ENCODE peak calls at places on chromosomes 13 and 19, in nine cellular contexts. One of them, this sample, is unnamed.

GRCh38 chr19:22625266-22626035 is 8.7 kb upstream of the ZNF492 start:
- DNase-seq in retinal pigment epithelial cell: no peak
- DNase-seq in IMR-90: no peak
- DNase-seq in ovary: no peak
- DNase-seq in AG04450: no peak
- DNase-seq in tibial nerve: no peak
- DNase-seq in skeletal muscle cell: no peak
- DNase-seq in right cardiac atrium: no peak
- DNase-seq in PC-3: no peak
- DNase-seq in this sample: no peak

GRCh38 chr19:51166846-51167490 is 24.9 kb downstream of the SIGLEC7 start:
- DNase-seq in IMR-90: no peak
- DNase-seq in retinal pigment epithelial cell: no peak
- DNase-seq in PC-3: no peak
- DNase-seq in AG04450: no peak
- DNase-seq in right cardiac atrium: no peak
- DNase-seq in tibial nerve: no peak
- DNase-seq in ovary: no peak
- DNase-seq in skeletal muscle cell: no peak
- DNase-seq in this sample: no peak

GRCh38 chr19:23481043-23481442 is 85.8 kb upstream of the ZNF91 start:
- DNase-seq in PC-3: peak
- DNase-seq in right cardiac atrium: no peak
- DNase-seq in skeletal muscle cell: no peak
- DNase-seq in retinal pigment epithelial cell: no peak
- DNase-seq in ovary: no peak
- DNase-seq in tibial nerve: no peak
- DNase-seq in IMR-90: no peak
- DNase-seq in AG04450: no peak
- DNase-seq in this sample: no peak

GRCh38 chr19:3224346-3225325 is at the start of gene CELF5:
- DNase-seq in tibial nerve: no peak
- DNase-seq in ovary: peak
- DNase-seq in AG04450: no peak
- DNase-seq in right cardiac atrium: peak
- DNase-seq in IMR-90: no peak
- DNase-seq in retinal pigment epithelial cell: no peak
- DNase-seq in PC-3: peak
- DNase-seq in skeletal muscle cell: no peak
- DNase-seq in this sample: no peak

GRCh38 chr13:44895584-44895983 is 93.7 kb downstream of the NUFIP1 start:
- DNase-seq in PC-3: no peak
- DNase-seq in tibial nerve: no peak
- DNase-seq in right cardiac atrium: no peak
- DNase-seq in AG04450: no peak
- DNase-seq in retinal pigment epithelial cell: no peak
- DNase-seq in IMR-90: no peak
- DNase-seq in skeletal muscle cell: no peak
- DNase-seq in ovary: no peak
- DNase-seq in this sample: no peak

GRCh38 chr13:100129605-100130004 is 40.7 kb downstream of the PCCA start:
- DNase-seq in retinal pigment epithelial cell: no peak
- DNase-seq in IMR-90: no peak
- DNase-seq in ovary: no peak
- DNase-seq in tibial nerve: no peak
- DNase-seq in AG04450: no peak
- DNase-seq in skeletal muscle cell: no peak
- DNase-seq in right cardiac atrium: no peak
- DNase-seq in PC-3: no peak
- DNase-seq in this sample: no peak

GRCh38 chr19:52034051-52034728 is 6.0 kb upstream of the ZNF614 start:
- DNase-seq in tibial nerve: no peak
- DNase-seq in retinal pigment epithelial cell: no peak
- DNase-seq in AG04450: no peak
- DNase-seq in skeletal muscle cell: no peak
- DNase-seq in PC-3: no peak
- DNase-seq in right cardiac atrium: no peak
- DNase-seq in IMR-90: peak
- DNase-seq in ovary: no peak
- DNase-seq in this sample: no peak

GRCh38 chr13:113143466-113144254 is 14.8 kb upstream of the PROZ start:
- DNase-seq in PC-3: no peak
- DNase-seq in tibial nerve: no peak
- DNase-seq in ovary: no peak
- DNase-seq in IMR-90: no peak
- DNase-seq in AG04450: no peak
- DNase-seq in right cardiac atrium: no peak
- DNase-seq in skeletal muscle cell: no peak
- DNase-seq in retinal pigment epithelial cell: no peak
- DNase-seq in this sample: no peak

GRCh38 chr19:34261335-34262109 is 7.2 kb downstream of the GARRE1 start:
- DNase-seq in AG04450: no peak
- DNase-seq in tibial nerve: no peak
- DNase-seq in skeletal muscle cell: no peak
- DNase-seq in retinal pigment epithelial cell: no peak
- DNase-seq in PC-3: no peak
- DNase-seq in right cardiac atrium: no peak
- DNase-seq in ovary: no peak
- DNase-seq in IMR-90: no peak
- DNase-seq in this sample: no peak

GRCh38 chr13:105084931-105085330 is 1450.5 kb downstream of the EFNB2 start:
- DNase-seq in IMR-90: no peak
- DNase-seq in right cardiac atrium: no peak
- DNase-seq in ovary: no peak
- DNase-seq in PC-3: no peak
- DNase-seq in skeletal muscle cell: no peak
- DNase-seq in retinal pigment epithelial cell: no peak
- DNase-seq in tibial nerve: no peak
- DNase-seq in AG04450: no peak
- DNase-seq in this sample: no peak

GRCh38 chr13:73366241-73366640 is 307.4 kb downstream of the KLF5 start:
- DNase-seq in right cardiac atrium: no peak
- DNase-seq in PC-3: peak
- DNase-seq in tibial nerve: no peak
- DNase-seq in retinal pigment epithelial cell: no peak
- DNase-seq in ovary: no peak
- DNase-seq in skeletal muscle cell: no peak
- DNase-seq in AG04450: no peak
- DNase-seq in IMR-90: no peak
- DNase-seq in this sample: no peak

GRCh38 chr19:18506101-18506534 is 15.8 kb downstream of the ELL start:
- DNase-seq in right cardiac atrium: no peak
- DNase-seq in IMR-90: no peak
- DNase-seq in skeletal muscle cell: no peak
- DNase-seq in retinal pigment epithelial cell: no peak
- DNase-seq in AG04450: no peak
- DNase-seq in tibial nerve: no peak
- DNase-seq in ovary: no peak
- DNase-seq in PC-3: no peak
- DNase-seq in this sample: no peak

GRCh38 chr13:70218618-70219017 is 110.4 kb upstream of the KLHL1 start:
- DNase-seq in IMR-90: no peak
- DNase-seq in right cardiac atrium: no peak
- DNase-seq in retinal pigment epithelial cell: no peak
- DNase-seq in ovary: no peak
- DNase-seq in PC-3: no peak
- DNase-seq in skeletal muscle cell: no peak
- DNase-seq in tibial nerve: no peak
- DNase-seq in AG04450: no peak
- DNase-seq in this sample: no peak

GRCh38 chr13:105105471-105105870 is 1430.0 kb downstream of the EFNB2 start:
- DNase-seq in ovary: no peak
- DNase-seq in retinal pigment epithelial cell: no peak
- DNase-seq in IMR-90: no peak
- DNase-seq in skeletal muscle cell: no peak
- DNase-seq in AG04450: no peak
- DNase-seq in PC-3: no peak
- DNase-seq in right cardiac atrium: no peak
- DNase-seq in tibial nerve: no peak
- DNase-seq in this sample: no peak

GRCh38 chr19:31312004-31312403 is 37.2 kb downstream of the TSHZ3 start:
- DNase-seq in IMR-90: peak
- DNase-seq in AG04450: peak
- DNase-seq in tibial nerve: no peak
- DNase-seq in ovary: no peak
- DNase-seq in skeletal muscle cell: peak
- DNase-seq in right cardiac atrium: peak
- DNase-seq in retinal pigment epithelial cell: no peak
- DNase-seq in PC-3: peak
- DNase-seq in this sample: peak

GRCh38 chr19:16143399-16144215 is at the start of gene HSH2D:
- DNase-seq in AG04450: no peak
- DNase-seq in right cardiac atrium: peak
- DNase-seq in skeletal muscle cell: no peak
- DNase-seq in retinal pigment epithelial cell: no peak
- DNase-seq in PC-3: peak
- DNase-seq in ovary: no peak
- DNase-seq in tibial nerve: no peak
- DNase-seq in IMR-90: no peak
- DNase-seq in this sample: no peak
- H3K4me3 ChIP-seq in AG04450: no peak
- H3K4me3 ChIP-seq in right cardiac atrium: no peak
- H3K4me3 ChIP-seq in skeletal muscle cell: no peak
- H3K4me3 ChIP-seq in retinal pigment epithelial cell: no peak
- H3K4me3 ChIP-seq in PC-3: peak
- H3K4me3 ChIP-seq in ovary: no peak
- H3K4me3 ChIP-seq in tibial nerve: no peak
- H3K4me3 ChIP-seq in IMR-90: no peak
- H3K4me3 ChIP-seq in this sample: no peak

DNA sequence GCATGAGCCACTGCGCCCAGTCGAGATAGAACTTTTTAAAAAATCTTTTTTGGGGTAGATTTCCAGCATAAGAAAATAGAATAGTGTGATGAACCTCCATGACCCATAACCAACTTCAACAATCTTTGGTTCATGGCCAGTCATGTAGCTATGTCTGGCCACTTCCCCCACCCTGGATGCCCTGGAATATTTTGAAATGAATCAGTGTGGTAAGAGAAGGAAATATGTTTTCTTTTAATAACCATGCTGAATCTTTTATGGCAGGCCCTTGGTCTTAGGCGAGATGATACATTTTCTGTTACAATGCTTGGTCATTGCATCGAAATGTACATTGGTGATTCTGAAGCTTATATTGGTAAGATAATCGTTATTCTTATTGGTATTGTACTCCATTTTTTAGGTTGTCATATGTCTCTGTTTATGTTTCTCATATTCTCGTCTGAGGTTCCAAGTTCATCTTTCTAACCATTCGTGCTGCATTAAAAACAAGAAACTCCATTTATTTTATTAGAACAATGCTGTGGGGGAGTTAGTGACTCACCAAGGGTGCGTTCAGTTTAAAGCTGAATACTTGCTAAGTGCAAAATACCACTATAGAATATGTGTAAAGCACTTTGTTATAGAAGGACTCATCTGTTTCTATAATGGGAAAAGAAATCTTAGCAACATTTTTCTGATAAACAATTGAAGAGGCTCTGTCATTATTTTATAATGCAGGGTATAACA is 16.4 kb upstream of the UPF3A start:
- DNase-seq in retinal pigment epithelial cell: no peak
- DNase-seq in AG04450: no peak
- DNase-seq in PC-3: no peak
- DNase-seq in right cardiac atrium: no peak
- DNase-seq in skeletal muscle cell: peak
- DNase-seq in IMR-90: peak
- DNase-seq in ovary: no peak
- DNase-seq in tibial nerve: no peak
- DNase-seq in this sample: peak
- H3K4me3 ChIP-seq in retinal pigment epithelial cell: no peak
- H3K4me3 ChIP-seq in AG04450: no peak
- H3K4me3 ChIP-seq in PC-3: no peak
- H3K4me3 ChIP-seq in right cardiac atrium: no peak
- H3K4me3 ChIP-seq in skeletal muscle cell: no peak
- H3K4me3 ChIP-seq in IMR-90: no peak
- H3K4me3 ChIP-seq in ovary: no peak
- H3K4me3 ChIP-seq in tibial nerve: no peak
- H3K4me3 ChIP-seq in this sample: no peak

DNA sequence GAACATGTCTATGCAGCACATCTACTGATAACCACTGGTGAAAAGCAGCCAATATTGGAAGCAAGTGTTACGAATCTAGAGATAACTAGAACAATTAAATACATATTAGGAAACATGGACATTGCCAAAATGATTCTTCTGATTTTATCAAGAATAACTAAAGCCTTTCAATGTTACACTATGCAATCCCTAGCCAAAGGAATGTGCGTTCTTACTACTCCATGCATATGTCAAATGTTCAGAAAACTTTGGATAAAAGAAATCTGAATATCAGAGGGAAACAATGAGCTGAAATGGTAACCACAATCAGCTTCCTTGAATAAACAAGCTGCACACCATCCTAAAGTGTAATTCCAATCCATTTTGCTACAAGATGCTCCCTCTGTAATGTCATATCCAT is 941 bp upstream of the POSTN start:
- DNase-seq in right cardiac atrium: no peak
- DNase-seq in PC-3: no peak
- DNase-seq in tibial nerve: no peak
- DNase-seq in retinal pigment epithelial cell: no peak
- DNase-seq in skeletal muscle cell: no peak
- DNase-seq in ovary: no peak
- DNase-seq in AG04450: no peak
- DNase-seq in IMR-90: no peak
- DNase-seq in this sample: no peak
- H3K4me3 ChIP-seq in right cardiac atrium: no peak
- H3K4me3 ChIP-seq in PC-3: no peak
- H3K4me3 ChIP-seq in tibial nerve: no peak
- H3K4me3 ChIP-seq in retinal pigment epithelial cell: no peak
- H3K4me3 ChIP-seq in skeletal muscle cell: no peak
- H3K4me3 ChIP-seq in ovary: no peak
- H3K4me3 ChIP-seq in AG04450: no peak
- H3K4me3 ChIP-seq in IMR-90: no peak
- H3K4me3 ChIP-seq in this sample: no peak

GRCh38 chr19:47881757-47882156 is 4.4 kb downstream of the SULT2A1 start:
- DNase-seq in PC-3: no peak
- DNase-seq in right cardiac atrium: no peak
- DNase-seq in skeletal muscle cell: no peak
- DNase-seq in tibial nerve: no peak
- DNase-seq in ovary: no peak
- DNase-seq in IMR-90: no peak
- DNase-seq in AG04450: no peak
- DNase-seq in retinal pigment epithelial cell: no peak
- DNase-seq in this sample: no peak

GRCh38 chr19:47890865-47891621 is 4.9 kb upstream of the SULT2A1 start:
- DNase-seq in PC-3: no peak
- DNase-seq in tibial nerve: no peak
- DNase-seq in IMR-90: no peak
- DNase-seq in AG04450: no peak
- DNase-seq in retinal pigment epithelial cell: no peak
- DNase-seq in ovary: no peak
- DNase-seq in right cardiac atrium: no peak
- DNase-seq in skeletal muscle cell: no peak
- DNase-seq in this sample: no peak

GRCh38 chr19:47885067-47885463 is 1.1 kb downstream of the SULT2A1 start:
- DNase-seq in retinal pigment epithelial cell: no peak
- DNase-seq in right cardiac atrium: no peak
- DNase-seq in tibial nerve: no peak
- DNase-seq in AG04450: no peak
- DNase-seq in skeletal muscle cell: no peak
- DNase-seq in PC-3: no peak
- DNase-seq in ovary: no peak
- DNase-seq in IMR-90: no peak
- DNase-seq in this sample: no peak

GRCh38 chr19:47882890-47883289 is 3.2 kb downstream of the SULT2A1 start:
- DNase-seq in skeletal muscle cell: no peak
- DNase-seq in right cardiac atrium: no peak
- DNase-seq in IMR-90: no peak
- DNase-seq in PC-3: no peak
- DNase-seq in tibial nerve: no peak
- DNase-seq in retinal pigment epithelial cell: no peak
- DNase-seq in ovary: no peak
- DNase-seq in AG04450: no peak
- DNase-seq in this sample: no peak

GRCh38 chr19:47886010-47886559 is at the start of gene SULT2A1:
- DNase-seq in tibial nerve: no peak
- DNase-seq in retinal pigment epithelial cell: no peak
- DNase-seq in skeletal muscle cell: no peak
- DNase-seq in PC-3: no peak
- DNase-seq in AG04450: no peak
- DNase-seq in right cardiac atrium: no peak
- DNase-seq in IMR-90: no peak
- DNase-seq in ovary: no peak
- DNase-seq in this sample: no peak
- H3K4me3 ChIP-seq in tibial nerve: no peak
- H3K4me3 ChIP-seq in retinal pigment epithelial cell: no peak
- H3K4me3 ChIP-seq in skeletal muscle cell: no peak
- H3K4me3 ChIP-seq in PC-3: no peak
- H3K4me3 ChIP-seq in AG04450: no peak
- H3K4me3 ChIP-seq in right cardiac atrium: no peak
- H3K4me3 ChIP-seq in IMR-90: no peak
- H3K4me3 ChIP-seq in ovary: no peak
- H3K4me3 ChIP-seq in this sample: no peak

This sample was measured in AG09309.